ENCODE peak calls at places on chromosomes 7 and 10, in five cellular contexts. X is SK-N-SH, E is K562, H is GM12878, K is WTC11. Y is an unnamed sample.

GRCh38 chr10:123573236-123574147 is 92.7 kb upstream of the GPR26 start:
- DNase-seq in X (peak), E (peak), K (peak), H (no peak), Y (peak)

GRCh38 chr10:98076086-98076485 is 45.7 kb upstream of the CRTAC1 start:
- DNase-seq in K (no peak), H (no peak), E (no peak), X (no peak), Y (no peak)

GRCh38 chr10:90032519-90032918 is 331.1 kb downstream of the KIF20B start:
- DNase-seq in X (no peak), H (no peak), E (no peak), K (no peak), Y (no peak)

GRCh38 chr7:44293561-44294324 is 31.7 kb downstream of the CAMK2B start:
- DNase-seq in H (no peak), X (no peak), K (peak), E (no peak), Y (no peak)

GRCh38 chr10:28939352-28940157 is 262.2 kb downstream of the BAMBI start:
- DNase-seq in H (no peak), E (peak), K (peak), X (no peak), Y (peak)

GRCh38 chr10:74924251-74924954 is 98.0 kb downstream of the KAT6B start:
- DNase-seq in X (no peak), K (no peak), E (no peak), H (no peak), Y (no peak)

GRCh38 chr10:33661580-33662269 is 327.3 kb upstream of the NRP1 start:
- DNase-seq in H (no peak), X (peak), E (no peak), K (no peak), Y (peak)

GRCh38 chr10:31977440-31978157 is 49.0 kb upstream of the ARHGAP12 start:
- DNase-seq in H (no peak), K (no peak), X (no peak), E (no peak), Y (peak)

GRCh38 chr10:80160361-80161128 is 28.0 kb downstream of the PLAC9 start:
- DNase-seq in X (no peak), H (no peak), K (no peak), E (no peak), Y (no peak)

GRCh38 chr10:80159166-80159888 is 26.8 kb downstream of the PLAC9 start:
- DNase-seq in X (no peak), K (no peak), E (no peak), H (no peak), Y (no peak)

GRCh38 chr10:80157561-80157960 is 25.0 kb downstream of the PLAC9 start:
- DNase-seq in E (no peak), X (no peak), H (no peak), K (no peak), Y (no peak)

GRCh38 chr10:80158126-80158525 is 25.6 kb downstream of the PLAC9 start:
- DNase-seq in E (no peak), K (no peak), H (no peak), X (no peak), Y (no peak)

GRCh38 chr10:80158598-80159127 is 26.1 kb downstream of the PLAC9 start:
- DNase-seq in E (peak), H (no peak), K (no peak), X (peak), Y (peak)
- TF ChIP-seq USF2 in E (no peak), H (no peak), K (no peak), X (no peak), Y (no peak)

GRCh38 chr7:71846160-71846559 is 566.0 kb downstream of the CALN1 start:
- DNase-seq in K (peak), E (no peak), X (no peak), H (no peak), Y (no peak)

DNA sequence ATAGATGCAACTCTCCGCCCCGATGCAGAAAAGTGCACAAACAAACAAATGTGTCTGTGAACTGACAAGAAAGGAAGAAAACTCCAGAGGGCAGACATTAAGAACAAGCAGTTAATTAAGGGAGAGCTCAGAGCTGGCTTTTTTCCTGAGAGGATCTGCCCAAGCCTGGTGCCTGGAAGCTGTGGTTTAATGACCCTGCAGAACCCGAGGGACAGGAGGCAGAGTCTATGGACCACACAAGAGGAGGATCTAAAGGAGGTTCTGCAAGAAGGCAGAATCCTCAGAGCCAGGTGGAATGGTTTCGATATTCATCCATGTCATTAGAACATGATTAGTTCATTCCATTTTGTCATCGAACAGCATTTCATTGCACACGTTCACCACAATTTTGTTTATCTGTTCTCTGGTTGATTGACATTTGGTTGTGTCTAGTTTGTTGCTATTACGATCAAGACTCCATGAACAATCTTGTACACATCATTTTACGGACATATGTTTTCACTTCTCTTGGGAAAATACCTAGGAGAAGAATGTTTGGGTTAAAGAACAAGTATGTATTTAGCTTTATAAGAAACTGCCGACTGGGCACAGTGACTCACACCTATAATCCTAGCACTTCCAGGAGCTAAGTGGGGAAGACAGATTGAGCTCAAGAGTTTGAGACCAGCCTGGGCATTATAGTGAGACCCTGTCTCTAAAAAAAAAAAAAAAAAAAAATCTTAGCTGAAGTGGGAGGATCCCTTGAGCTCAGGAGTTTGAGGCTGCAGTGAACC is 560.2 kb downstream of the CALN1 start:
- DNase-seq in X (no peak), E (no peak), K (no peak), H (no peak), Y (no peak)
- TF ChIP-seq USF2 in X (no peak), E (no peak), K (no peak), H (no peak), Y (no peak)

DNA sequence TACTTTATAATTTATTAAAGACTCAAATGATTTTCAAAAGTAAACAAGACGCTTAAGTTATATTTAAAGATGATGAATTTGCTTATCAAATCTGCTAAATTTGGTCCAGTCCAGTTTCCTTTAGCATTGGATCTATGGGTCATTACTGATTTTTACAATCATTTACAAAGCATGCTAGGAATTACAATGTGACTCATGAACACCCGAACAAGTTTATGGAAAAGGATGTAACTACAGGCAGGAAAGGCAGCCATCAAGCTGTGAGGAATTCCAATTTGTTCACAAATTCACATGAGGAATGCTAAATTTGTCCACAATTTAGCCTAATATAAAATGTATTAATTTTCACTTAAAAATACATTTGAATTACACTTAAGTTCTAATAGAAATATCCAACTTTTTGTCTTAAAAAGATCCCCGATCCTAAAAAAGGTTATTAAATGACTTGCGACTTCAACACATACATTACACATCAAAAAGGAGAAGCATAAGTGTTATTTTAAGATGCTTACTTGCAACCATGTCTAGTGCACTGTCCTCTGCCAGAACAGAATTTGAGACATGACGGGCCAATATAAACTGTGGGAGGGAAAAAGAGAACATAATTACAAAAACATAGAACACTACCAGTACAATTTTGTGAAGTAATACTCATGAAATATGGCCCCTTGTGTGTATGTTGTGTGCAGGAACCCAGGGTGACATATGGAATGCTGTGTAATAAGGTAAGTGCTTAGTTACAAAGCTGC is 194.2 kb upstream of the SLC26A5 start:
- DNase-seq in X (no peak), K (no peak), E (no peak), H (no peak), Y (no peak)
- TF ChIP-seq USF2 in X (no peak), K (no peak), E (no peak), H (no peak), Y (no peak)

GRCh38 chr10:61097026-61097425 is 153.0 kb upstream of the RHOBTB1 start:
- DNase-seq in E (no peak), H (no peak), K (no peak), X (no peak), Y (no peak)
- TF ChIP-seq USF2 in E (no peak), H (no peak), K (no peak), X (no peak), Y (no peak)